ENCODE peak calls at places on chromosomes 1 and 21, in nine cellular contexts. K is CD8-positive, alpha-beta T cell; L is astrocyte; N is adrenal gland; I is endothelial cell of umbilical vein; X is LNCaP clone FGC; E is cardiac fibroblast; G is dorsolateral prefrontal cortex; H is GM12865. T is an unnamed sample.

GRCh38 chr1:93450331-93450730 is 2.4 kb downstream of the FNBP1L start:
- DNase-seq in I (no peak), H (no peak), X (no peak), G (no peak), E (no peak), N (no peak), K (no peak), L (no peak), T (no peak)

GRCh38 chr21:16454371-16454770 is 724.6 kb downstream of the USP25 start:
- DNase-seq in G (no peak), N (no peak), K (no peak), H (no peak), X (no peak), E (peak; percentile 44), I (peak; percentile 49), L (no peak), T (no peak)

GRCh38 chr21:35857082-35857481 is 203.2 kb downstream of the SETD4 start:
- DNase-seq in I (no peak), L (no peak), N (no peak), E (no peak), H (no peak), K (no peak), X (no peak), G (no peak), T (no peak)

GRCh38 chr1:104463126-104463697 is 713.5 kb downstream of the AMY1C start:
- DNase-seq in X (peak; percentile 2), E (no peak), I (no peak), G (no peak), H (no peak), N (no peak), L (no peak), K (no peak), T (no peak)

GRCh38 chr1:204308023-204308628 is 51.6 kb downstream of the PLEKHA6 start:
- DNase-seq in X (no peak), K (no peak), H (no peak), E (no peak), G (no peak), N (no peak), L (no peak), I (no peak), T (no peak)

GRCh38 chr1:16015960-16016901 is 1.6 kb downstream of the HSPB7 start:
- DNase-seq in N (peak; percentile 90), E (no peak), I (no peak), L (no peak), G (no peak), H (peak; percentile 26), K (no peak), X (no peak), T (no peak)

GRCh38 chr1:152980676-152981075 is 3.2 kb upstream of the SPRR1A start:
- DNase-seq in N (no peak), I (no peak), G (no peak), E (no peak), K (no peak), H (no peak), L (no peak), X (no peak), T (no peak)

GRCh38 chr1:54413295-54413694 is 7.1 kb upstream of the SSBP3 start:
- DNase-seq in G (peak; percentile 56), E (peak; percentile 79), K (no peak), X (no peak), N (peak; percentile 43), L (no peak), I (peak; percentile 72), H (peak; percentile 18), T (no peak)

GRCh38 chr1:30319765-30320580 is 403.4 kb downstream of the MATN1 start:
- DNase-seq in E (no peak), G (no peak), I (no peak), H (no peak), X (no peak), L (no peak), K (no peak), N (no peak), T (no peak)

GRCh38 chr21:42555756-42556438 is 42.2 kb downstream of the SLC37A1 start:
- DNase-seq in L (no peak), I (no peak), X (no peak), G (peak; percentile 27), E (no peak), K (no peak), H (no peak), N (no peak), T (no peak)

GRCh38 chr21:34008618-34009017 is 64.8 kb upstream of the MRPS6 start:
- DNase-seq in K (no peak), L (peak; percentile 86), G (no peak), H (no peak), E (peak; percentile 42), X (no peak), N (no peak), I (no peak), T (no peak)

GRCh38 chr1:17735340-17735739 is 19.8 kb upstream of the ACTL8 start:
- DNase-seq in N (no peak), H (no peak), L (no peak), I (no peak), E (no peak), K (no peak), G (no peak), X (no peak), T (no peak)
- H3K4me3 ChIP-seq in N (no peak overlapping the region), H (no peak overlapping the region), L (no peak overlapping the region), I (no peak overlapping the region), E (no peak overlapping the region), K (no peak overlapping the region), G (no peak overlapping the region), X (no peak overlapping the region), T (no peak overlapping the region)

GRCh38 chr1:56834137-56834900 is 15.1 kb upstream of the FYB2 start:
- DNase-seq in X (no peak), G (no peak), N (no peak), H (no peak), I (no peak), E (no peak), L (no peak), K (no peak), T (no peak)

GRCh38 chr1:56835657-56836056 is 16.5 kb upstream of the FYB2 start:
- DNase-seq in G (no peak), N (no peak), K (no peak), L (no peak), I (no peak), X (no peak), H (no peak), E (no peak), T (no peak)

GRCh38 chr1:56836359-56836758 is 17.2 kb upstream of the FYB2 start:
- DNase-seq in H (no peak), N (no peak), K (no peak), X (no peak), I (no peak), G (no peak), L (no peak), E (no peak), T (no peak)

GRCh38 chr1:56838726-56839125 is 15.9 kb upstream of the C8A start:
- DNase-seq in N (no peak), K (no peak), I (no peak), H (no peak), L (no peak), E (peak; percentile 75), X (no peak), G (no peak), T (no peak)

DNA sequence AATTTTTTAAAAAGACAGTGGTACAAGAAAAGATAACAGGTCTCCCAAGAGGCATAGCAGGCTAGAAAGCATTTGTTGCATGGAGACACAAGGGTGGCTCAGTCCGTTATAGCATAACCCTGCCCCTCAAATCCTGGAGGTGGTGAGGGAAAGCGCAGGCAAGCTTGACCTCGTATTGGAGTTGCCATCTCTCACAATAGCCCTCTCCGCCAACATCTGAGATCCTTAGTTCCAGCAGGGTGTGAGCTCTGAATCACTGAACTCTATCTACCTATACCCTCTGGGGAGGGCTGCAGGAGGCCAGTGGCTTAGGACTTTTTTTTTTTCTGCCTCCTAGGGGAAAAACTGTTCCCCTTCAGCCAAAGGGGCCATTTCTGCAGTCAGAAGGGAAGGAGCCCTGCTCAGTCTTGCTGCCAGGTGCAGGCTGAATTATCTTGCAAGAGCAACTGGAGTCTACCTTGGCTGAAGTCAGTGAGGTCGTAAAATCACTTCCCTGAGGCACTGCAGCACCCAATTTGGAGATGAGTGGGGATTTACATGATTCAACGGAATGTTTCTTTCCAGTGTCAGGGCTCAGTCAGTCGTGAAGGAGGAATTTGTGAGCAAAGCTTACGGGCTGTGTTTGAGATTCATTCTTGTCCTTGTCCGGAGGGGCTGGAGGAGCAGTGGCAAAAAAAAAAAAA is 17.2 kb upstream of the C8A start:
- DNase-seq in N (no peak), L (no peak), E (no peak), I (no peak), X (no peak), G (no peak), H (no peak), K (no peak), T (no peak)
- TF ChIP-seq CTCF in N (no peak), L (no peak), E (no peak), I (no peak), X (no peak), G (no peak), H (no peak), K (no peak), T (no peak)

GRCh38 chr1:209584186-209584776 is 767 bp downstream of the CAMK1G start:
- DNase-seq in H (no peak), N (no peak), K (no peak), L (no peak), I (no peak), G (no peak), X (no peak), E (no peak), T (no peak)
- H3K4me3 ChIP-seq in H (no peak overlapping the region), N (no peak overlapping the region), K (no peak overlapping the region), L (peak overlapping the region; percentile 61), I (no peak overlapping the region), G (no peak overlapping the region), X (no peak overlapping the region), E (no peak overlapping the region), T (no peak overlapping the region)

GRCh38 chr1:228110536-228110935 is 1.4 kb upstream of the MRPL55 start:
- DNase-seq in I (no peak), E (no peak), X (no peak), H (no peak), N (no peak), G (no peak), L (no peak), K (no peak), T (no peak)

GRCh38 chr1:228108055-228108690 is 926 bp downstream of the MRPL55 start:
- DNase-seq in I (no peak), G (no peak), E (no peak), N (no peak), L (no peak), K (no peak), X (no peak), H (no peak), T (no peak)

GRCh38 chr1:228109962-228110488 is 926 bp upstream of the MRPL55 start:
- DNase-seq in X (no peak), K (no peak), H (no peak), G (no peak), I (peak; percentile 48), L (peak; percentile 20), N (peak; percentile 38), E (peak; percentile 51), T (no peak)

GRCh38 chr1:228108742-228109072 is 392 bp downstream of the MRPL55 start:
- DNase-seq in N (no peak), H (no peak), G (no peak), I (no peak), L (no peak), K (no peak), E (no peak), X (no peak), T (no peak)

GRCh38 chr1:228109073-228109961 is at the start of gene MRPL55:
- DNase-seq in K (peak; percentile 97), X (peak; percentile 89), I (peak; percentile 98), N (peak; percentile 95), H (peak; percentile 97), E (peak; percentile 96), G (peak; percentile 100), L (peak; percentile 87), T (peak; percentile 87)
- TF ChIP-seq CTCF in K (no peak), X (no peak), I (no peak), N (no peak), H (no peak), E (no peak), G (peak; percentile 27), L (no peak), T (peak; percentile 8)

GRCh38 chr1:236685917-236686814 is at the start of gene ACTN2:
- DNase-seq in E (no peak), K (peak; percentile 8), I (peak; percentile 31), X (no peak), G (peak; percentile 70), N (peak; percentile 27), L (no peak), H (no peak), T (no peak)
- H3K4me3 ChIP-seq in E (peak within 1 kb of the TSS; percentile 36), K (peak within 1 kb of the TSS; percentile 47), I (peak within 1 kb of the TSS; percentile 19), X (no peak within 1 kb of the TSS), G (peak within 1 kb of the TSS; percentile 73), N (no peak within 1 kb of the TSS), L (peak within 1 kb of the TSS; percentile 48), H (no peak within 1 kb of the TSS), T (no peak within 1 kb of the TSS)